ENCODE peak calls at places on chromosomes 3 and 15, in four cellular contexts. R, Z, L and W are unnamed samples. For H3K4me1, the result is how much of the 10 kb centered on the place peaks cover.

GRCh38 chr15:41474436-41474835 is 19.2 kb upstream of the ITPKA start:
- DNase-seq in R (no peak), L (no peak), Z (no peak), W (no peak)

GRCh38 chr15:43775411-43775965 is 1.3 kb downstream of the ELL3 start:
- DNase-seq in R (peak), Z (no peak), L (peak), W (peak)

GRCh38 chr15:63509933-63510547 is 5.6 kb downstream of the USP3 start:
- DNase-seq in Z (no peak), L (peak), R (no peak), W (no peak)

GRCh38 chr3:185401319-185401955 is 38.5 kb downstream of the MAP3K13 start:
- DNase-seq in R (no peak), Z (no peak), L (peak), W (no peak)

GRCh38 chr15:79172801-79173460 is 82.4 kb upstream of the RASGRF1 start:
- DNase-seq in L (no peak), R (no peak), Z (no peak), W (no peak)

GRCh38 chr3:13844286-13844685 is 35.6 kb downstream of the WNT7A start:
- DNase-seq in Z (no peak), L (no peak), R (no peak), W (no peak)

GRCh38 chr3:20047341-20047779 is 7.1 kb downstream of the KAT2B start:
- DNase-seq in Z (no peak), L (no peak), R (no peak), W (no peak)

GRCh38 chr15:31364301-31365031 is 37.8 kb downstream of the KLF13 start:
- DNase-seq in L (no peak), R (no peak), Z (no peak), W (no peak)

GRCh38 chr3:112858410-112859069 is 11.9 kb upstream of the CD200R1L start:
- DNase-seq in Z (no peak), R (no peak), L (peak), W (no peak)

GRCh38 chr15:57618325-57618724 is 26.6 kb downstream of the MYZAP start:
- DNase-seq in Z (no peak), L (no peak), R (no peak), W (no peak)

GRCh38 chr15:54462511-54462913 is 484.3 kb downstream of the UNC13C start:
- DNase-seq in L (no peak), Z (no peak), R (no peak), W (no peak)

GRCh38 chr3:2099028-2099671 is 484 bp downstream of the CNTN4 start:
- DNase-seq in Z (no peak), R (peak), L (no peak), W (peak)

GRCh38 chr3:50567386-50568182 is at the start of gene C3orf18:
- DNase-seq in Z (peak), R (peak), L (peak), W (peak)

GRCh38 chr3:113533534-113533892 is 1.2 kb downstream of the SIDT1 start:
- DNase-seq in R (no peak), Z (peak), L (no peak), W (no peak)

DNA sequence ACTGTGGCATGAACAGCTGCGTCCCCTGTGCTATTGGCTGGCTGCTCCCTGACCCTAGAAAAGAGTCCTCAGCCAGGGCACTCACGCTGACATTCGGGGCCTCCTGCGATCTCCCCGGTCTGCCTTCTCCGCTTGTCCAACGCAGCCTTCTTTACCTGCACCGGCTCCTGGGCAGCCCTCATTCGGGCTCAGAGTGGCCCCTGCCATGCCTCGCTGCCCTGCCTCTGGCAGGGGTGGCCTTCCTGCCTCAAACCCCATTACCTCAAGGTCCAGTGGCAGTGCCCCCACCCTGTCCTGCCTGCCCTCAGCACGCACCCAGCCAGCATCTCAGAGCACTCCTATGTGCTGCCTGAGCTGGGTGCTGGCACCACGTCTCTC is 86.5 kb downstream of the TBC1D2B start:
- DNase-seq in L (no peak), R (no peak), Z (no peak), W (no peak)
- H3K4me1 ChIP-seq in L (under half), R (under half), Z (under half), W (half or more)

DNA sequence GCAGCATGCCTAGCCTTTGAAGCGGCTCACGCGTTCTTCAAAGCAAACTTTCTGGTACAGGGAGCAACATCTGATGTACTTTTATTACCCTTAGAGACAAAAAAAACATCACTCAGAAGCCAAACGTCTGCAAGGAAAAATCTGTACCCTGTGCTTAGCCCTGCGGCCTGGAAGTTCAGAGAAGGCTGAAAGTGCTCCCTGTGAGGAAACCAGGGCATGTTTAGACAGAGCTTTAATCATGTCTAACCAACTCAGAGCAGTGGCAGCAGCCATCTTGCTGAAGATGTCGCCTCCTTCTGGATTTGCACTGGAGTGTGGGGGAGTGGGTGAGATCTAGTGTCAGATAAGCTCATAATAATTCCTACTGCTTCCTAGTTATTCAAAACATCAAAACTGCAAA is 170.4 kb downstream of the P3H2 start:
- DNase-seq in R (no peak), Z (no peak), L (no peak), W (no peak)
- H3K27ac ChIP-seq in R (no peak), Z (no peak), L (no peak), W (no peak)

DNA sequence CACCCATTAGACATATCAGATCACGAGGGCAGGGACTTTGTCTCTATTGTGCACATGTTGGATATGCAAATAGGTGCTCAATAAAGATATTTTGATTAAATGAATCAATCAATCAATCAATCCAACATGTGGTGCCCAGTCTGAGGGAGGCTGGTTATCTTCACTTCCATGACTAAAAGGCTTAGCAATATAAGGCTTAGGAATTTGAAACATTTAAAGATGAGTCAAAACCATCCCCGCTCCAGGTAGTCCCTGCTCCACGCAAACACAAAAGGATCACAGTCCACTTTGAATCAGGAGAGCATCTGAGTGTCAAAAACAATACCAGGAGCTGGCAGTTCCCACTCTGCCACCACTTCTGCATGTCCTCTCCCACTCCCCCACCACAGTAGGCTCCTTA is 25.8 kb upstream of the PRICKLE2 start:
- DNase-seq in L (no peak), R (no peak), Z (no peak), W (no peak)
- H3K4me1 ChIP-seq in L (under half), R (under half), Z (under half), W (under half)

DNA sequence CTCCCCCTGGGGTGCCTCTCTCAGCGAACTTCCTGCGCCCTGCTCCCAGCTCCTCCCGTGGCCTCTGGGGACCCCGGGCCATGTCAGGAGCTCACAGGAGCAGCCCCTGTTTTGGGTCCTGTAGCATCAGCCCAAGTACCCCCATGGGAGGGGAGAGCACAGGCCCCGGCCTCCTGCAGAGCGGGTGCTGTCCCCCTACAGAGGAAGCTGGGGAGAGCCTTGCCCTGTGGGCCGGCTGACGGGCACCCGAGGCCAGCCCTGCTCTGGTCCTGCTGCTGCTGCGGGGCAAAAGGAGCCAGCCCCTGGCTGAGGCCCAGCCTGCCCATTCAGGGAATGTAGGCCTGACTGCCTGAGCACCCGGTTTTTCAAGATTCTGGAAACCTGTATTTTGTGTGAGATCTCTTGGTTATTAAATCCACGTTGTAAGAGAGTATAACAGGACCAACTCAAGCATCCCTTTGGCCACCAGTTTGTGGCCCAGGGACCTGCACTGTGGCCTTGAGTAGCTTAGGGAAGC is 12.4 kb downstream of the PLXNA1 start:
- DNase-seq in R (no peak), L (no peak), Z (no peak), W (no peak)
- H3K27ac ChIP-seq in R (peak), L (no peak), Z (no peak), W (no peak)

GRCh38 chr15:49115062-49115461 is 40.3 kb downstream of the COPS2 start:
- DNase-seq in R (no peak), L (no peak), Z (no peak), W (no peak)

GRCh38 chr15:49116108-49116507 is 39.3 kb downstream of the COPS2 start:
- DNase-seq in R (no peak), L (no peak), Z (no peak), W (no peak)

GRCh38 chr15:49110158-49110944 is 45.0 kb downstream of the COPS2 start:
- DNase-seq in Z (no peak), L (no peak), R (no peak), W (no peak)
- H3K4me1 ChIP-seq in Z (under half), L (under half), R (under half), W (under half)

GRCh38 chr3:15011174-15011573 is 53.9 kb downstream of the MRPS25 start:
- DNase-seq in Z (no peak), L (no peak), R (no peak), W (no peak)
- H3K27ac ChIP-seq in Z (no peak), L (no peak), R (no peak), W (no peak)

GRCh38 chr15:99114511-99115299 is 9.8 kb downstream of the SYNM start:
- DNase-seq in L (no peak), Z (no peak), R (no peak), W (no peak)

GRCh38 chr15:99117563-99118257 is 12.8 kb downstream of the SYNM start:
- DNase-seq in Z (no peak), L (no peak), R (no peak), W (no peak)

GRCh38 chr15:99113547-99114271 is 8.8 kb downstream of the SYNM start:
- DNase-seq in R (no peak), Z (no peak), L (no peak), W (no peak)

GRCh38 chr15:99117111-99117510 is 12.2 kb downstream of the SYNM start:
- DNase-seq in Z (no peak), L (no peak), R (no peak), W (no peak)

GRCh38 chr15:99115300-99116215 is 10.7 kb downstream of the SYNM start:
- DNase-seq in R (no peak), L (no peak), Z (no peak), W (no peak)
- H3K4me1 ChIP-seq in R (under half), L (under half), Z (under half), W (under half)

GRCh38 chr3:24522155-24522579 is 27.5 kb upstream of the THRB start:
- DNase-seq in L (no peak), Z (no peak), R (no peak), W (no peak)
- H3K27ac ChIP-seq in L (no peak), Z (no peak), R (no peak), W (no peak)